ENCODE peak calls at places on chromosome 5, in nine cellular contexts. One of them, this sample, is unnamed.

GRCh38 chr5:83015676-83016075 is 61.5 kb downstream of the TMEM167A start:
- DNase-seq in naive thymus-derived CD8-positive, alpha-beta T cell: no peak
- DNase-seq in stimulated activated CD8-positive, alpha-beta memory T cell treated with anti-CD3 and anti-CD28 coated beads, Interleukin-2, amount 100 ng/mL, for 48 hours: no peak
- DNase-seq in neuronal stem cell: no peak
- DNase-seq in GM06990: no peak
- DNase-seq in GM10248: no peak
- DNase-seq in GM18507: no peak
- DNase-seq in heart left ventricle: no peak
- DNase-seq in NCI-H226: no peak
- DNase-seq in this sample: no peak

GRCh38 chr5:53099546-53099945 is 10.0 kb downstream of the MOCS2 start:
- DNase-seq in naive thymus-derived CD8-positive, alpha-beta T cell: no peak
- DNase-seq in stimulated activated CD8-positive, alpha-beta memory T cell treated with anti-CD3 and anti-CD28 coated beads, Interleukin-2, amount 100 ng/mL, for 48 hours: no peak
- DNase-seq in neuronal stem cell: no peak
- DNase-seq in GM06990: no peak
- DNase-seq in GM10248: no peak
- DNase-seq in GM18507: no peak
- DNase-seq in heart left ventricle: no peak
- DNase-seq in NCI-H226: no peak
- DNase-seq in this sample: no peak

GRCh38 chr5:158840193-158840592 is 259.5 kb downstream of the EBF1 start:
- DNase-seq in naive thymus-derived CD8-positive, alpha-beta T cell: no peak
- DNase-seq in stimulated activated CD8-positive, alpha-beta memory T cell treated with anti-CD3 and anti-CD28 coated beads, Interleukin-2, amount 100 ng/mL, for 48 hours: no peak
- DNase-seq in neuronal stem cell: no peak
- DNase-seq in GM06990: no peak
- DNase-seq in GM10248: no peak
- DNase-seq in GM18507: no peak
- DNase-seq in heart left ventricle: no peak
- DNase-seq in NCI-H226: no peak
- DNase-seq in this sample: no peak

GRCh38 chr5:93224624-93225023 is 356.4 kb downstream of the NR2F1-AS1 start:
- DNase-seq in naive thymus-derived CD8-positive, alpha-beta T cell: no peak
- DNase-seq in stimulated activated CD8-positive, alpha-beta memory T cell treated with anti-CD3 and anti-CD28 coated beads, Interleukin-2, amount 100 ng/mL, for 48 hours: no peak
- DNase-seq in neuronal stem cell: no peak
- DNase-seq in GM06990: no peak
- DNase-seq in GM10248: no peak
- DNase-seq in GM18507: no peak
- DNase-seq in heart left ventricle: no peak
- DNase-seq in NCI-H226: no peak
- DNase-seq in this sample: no peak

GRCh38 chr5:52822437-52822836 is 34.7 kb downstream of the ITGA1 start:
- DNase-seq in naive thymus-derived CD8-positive, alpha-beta T cell: no peak
- DNase-seq in stimulated activated CD8-positive, alpha-beta memory T cell treated with anti-CD3 and anti-CD28 coated beads, Interleukin-2, amount 100 ng/mL, for 48 hours: no peak
- DNase-seq in neuronal stem cell: no peak
- DNase-seq in GM06990: no peak
- DNase-seq in GM10248: no peak
- DNase-seq in GM18507: no peak
- DNase-seq in heart left ventricle: peak; percentile 85
- DNase-seq in NCI-H226: no peak
- DNase-seq in this sample: no peak

GRCh38 chr5:34582364-34582763 is 73.8 kb upstream of the RAI14 start:
- DNase-seq in naive thymus-derived CD8-positive, alpha-beta T cell: no peak
- DNase-seq in stimulated activated CD8-positive, alpha-beta memory T cell treated with anti-CD3 and anti-CD28 coated beads, Interleukin-2, amount 100 ng/mL, for 48 hours: no peak
- DNase-seq in neuronal stem cell: no peak
- DNase-seq in GM06990: no peak
- DNase-seq in GM10248: no peak
- DNase-seq in GM18507: no peak
- DNase-seq in heart left ventricle: no peak
- DNase-seq in NCI-H226: no peak
- DNase-seq in this sample: peak; percentile 27

GRCh38 chr5:55073211-55073610 is 29.2 kb upstream of the GZMA start:
- DNase-seq in naive thymus-derived CD8-positive, alpha-beta T cell: no peak
- DNase-seq in stimulated activated CD8-positive, alpha-beta memory T cell treated with anti-CD3 and anti-CD28 coated beads, Interleukin-2, amount 100 ng/mL, for 48 hours: no peak
- DNase-seq in neuronal stem cell: no peak
- DNase-seq in GM06990: no peak
- DNase-seq in GM10248: no peak
- DNase-seq in GM18507: no peak
- DNase-seq in heart left ventricle: no peak
- DNase-seq in NCI-H226: no peak
- DNase-seq in this sample: no peak

GRCh38 chr5:164012376-164012775 is 507.0 kb downstream of the MAT2B start:
- DNase-seq in naive thymus-derived CD8-positive, alpha-beta T cell: no peak
- DNase-seq in stimulated activated CD8-positive, alpha-beta memory T cell treated with anti-CD3 and anti-CD28 coated beads, Interleukin-2, amount 100 ng/mL, for 48 hours: no peak
- DNase-seq in neuronal stem cell: no peak
- DNase-seq in GM06990: no peak
- DNase-seq in GM10248: no peak
- DNase-seq in GM18507: no peak
- DNase-seq in heart left ventricle: no peak
- DNase-seq in NCI-H226: no peak
- DNase-seq in this sample: no peak

GRCh38 chr5:174247239-174247638 is 201.7 kb downstream of the NSG2 start:
- DNase-seq in naive thymus-derived CD8-positive, alpha-beta T cell: no peak
- DNase-seq in stimulated activated CD8-positive, alpha-beta memory T cell treated with anti-CD3 and anti-CD28 coated beads, Interleukin-2, amount 100 ng/mL, for 48 hours: no peak
- DNase-seq in neuronal stem cell: no peak
- DNase-seq in GM06990: no peak
- DNase-seq in GM10248: no peak
- DNase-seq in GM18507: no peak
- DNase-seq in heart left ventricle: no peak
- DNase-seq in NCI-H226: no peak
- DNase-seq in this sample: no peak

GRCh38 chr5:72160959-72161358 is 53.7 kb downstream of the MAP1B start:
- DNase-seq in naive thymus-derived CD8-positive, alpha-beta T cell: no peak
- DNase-seq in stimulated activated CD8-positive, alpha-beta memory T cell treated with anti-CD3 and anti-CD28 coated beads, Interleukin-2, amount 100 ng/mL, for 48 hours: no peak
- DNase-seq in neuronal stem cell: no peak
- DNase-seq in GM06990: no peak
- DNase-seq in GM10248: no peak
- DNase-seq in GM18507: no peak
- DNase-seq in heart left ventricle: no peak
- DNase-seq in NCI-H226: no peak
- DNase-seq in this sample: no peak

GRCh38 chr5:141879941-141880738 is 1.9 kb upstream of the PCDH1 start:
- DNase-seq in naive thymus-derived CD8-positive, alpha-beta T cell: no peak
- DNase-seq in stimulated activated CD8-positive, alpha-beta memory T cell treated with anti-CD3 and anti-CD28 coated beads, Interleukin-2, amount 100 ng/mL, for 48 hours: no peak
- DNase-seq in neuronal stem cell: no peak
- DNase-seq in GM06990: no peak
- DNase-seq in GM10248: no peak
- DNase-seq in GM18507: no peak
- DNase-seq in heart left ventricle: no peak
- DNase-seq in NCI-H226: no peak
- DNase-seq in this sample: no peak

GRCh38 chr5:32600057-32600622 is 14.8 kb downstream of the SUB1 start:
- DNase-seq in naive thymus-derived CD8-positive, alpha-beta T cell: no peak
- DNase-seq in stimulated activated CD8-positive, alpha-beta memory T cell treated with anti-CD3 and anti-CD28 coated beads, Interleukin-2, amount 100 ng/mL, for 48 hours: no peak
- DNase-seq in neuronal stem cell: no peak
- DNase-seq in GM06990: no peak
- DNase-seq in GM10248: no peak
- DNase-seq in GM18507: no peak
- DNase-seq in heart left ventricle: no peak
- DNase-seq in NCI-H226: peak; percentile 89
- DNase-seq in this sample: no peak

GRCh38 chr5:74576941-74577456 is 63.5 kb downstream of the ENC1 start:
- DNase-seq in naive thymus-derived CD8-positive, alpha-beta T cell: no peak
- DNase-seq in stimulated activated CD8-positive, alpha-beta memory T cell treated with anti-CD3 and anti-CD28 coated beads, Interleukin-2, amount 100 ng/mL, for 48 hours: no peak
- DNase-seq in neuronal stem cell: no peak
- DNase-seq in GM06990: peak; percentile 79
- DNase-seq in GM10248: peak; percentile 71
- DNase-seq in GM18507: peak; percentile 22
- DNase-seq in heart left ventricle: no peak
- DNase-seq in NCI-H226: peak; percentile 62
- DNase-seq in this sample: no peak

GRCh38 chr5:10562202-10563131 is 1.4 kb upstream of the ANKRD33B start:
- DNase-seq in naive thymus-derived CD8-positive, alpha-beta T cell: no peak
- DNase-seq in stimulated activated CD8-positive, alpha-beta memory T cell treated with anti-CD3 and anti-CD28 coated beads, Interleukin-2, amount 100 ng/mL, for 48 hours: no peak
- DNase-seq in neuronal stem cell: no peak
- DNase-seq in GM06990: peak; percentile 84
- DNase-seq in GM10248: peak; percentile 75
- DNase-seq in GM18507: no peak
- DNase-seq in heart left ventricle: no peak
- DNase-seq in NCI-H226: no peak
- DNase-seq in this sample: no peak

GRCh38 chr5:126368239-126368812 is 54.9 kb upstream of the GRAMD2B start:
- DNase-seq in naive thymus-derived CD8-positive, alpha-beta T cell: no peak
- DNase-seq in stimulated activated CD8-positive, alpha-beta memory T cell treated with anti-CD3 and anti-CD28 coated beads, Interleukin-2, amount 100 ng/mL, for 48 hours: no peak
- DNase-seq in neuronal stem cell: peak; percentile 42
- DNase-seq in GM06990: no peak
- DNase-seq in GM10248: no peak
- DNase-seq in GM18507: no peak
- DNase-seq in heart left ventricle: no peak
- DNase-seq in NCI-H226: peak; percentile 66
- DNase-seq in this sample: peak; percentile 89

GRCh38 chr5:126044111-126044668 is 379.0 kb upstream of the GRAMD2B start:
- DNase-seq in naive thymus-derived CD8-positive, alpha-beta T cell: no peak
- DNase-seq in stimulated activated CD8-positive, alpha-beta memory T cell treated with anti-CD3 and anti-CD28 coated beads, Interleukin-2, amount 100 ng/mL, for 48 hours: no peak
- DNase-seq in neuronal stem cell: peak; percentile 15
- DNase-seq in GM06990: no peak
- DNase-seq in GM10248: no peak
- DNase-seq in GM18507: no peak
- DNase-seq in heart left ventricle: no peak
- DNase-seq in NCI-H226: peak; percentile 61
- DNase-seq in this sample: no peak

GRCh38 chr5:145500712-145501111 is 334.4 kb downstream of the PRELID2 start:
- DNase-seq in naive thymus-derived CD8-positive, alpha-beta T cell: no peak
- DNase-seq in stimulated activated CD8-positive, alpha-beta memory T cell treated with anti-CD3 and anti-CD28 coated beads, Interleukin-2, amount 100 ng/mL, for 48 hours: no peak
- DNase-seq in neuronal stem cell: no peak
- DNase-seq in GM06990: no peak
- DNase-seq in GM10248: no peak
- DNase-seq in GM18507: no peak
- DNase-seq in heart left ventricle: no peak
- DNase-seq in NCI-H226: no peak
- DNase-seq in this sample: no peak

GRCh38 chr5:154298060-154298459 is 107.5 kb downstream of the GALNT10 start:
- DNase-seq in naive thymus-derived CD8-positive, alpha-beta T cell: no peak
- DNase-seq in stimulated activated CD8-positive, alpha-beta memory T cell treated with anti-CD3 and anti-CD28 coated beads, Interleukin-2, amount 100 ng/mL, for 48 hours: no peak
- DNase-seq in neuronal stem cell: no peak
- DNase-seq in GM06990: no peak
- DNase-seq in GM10248: no peak
- DNase-seq in GM18507: no peak
- DNase-seq in heart left ventricle: no peak
- DNase-seq in NCI-H226: no peak
- DNase-seq in this sample: no peak

GRCh38 chr5:127447822-127448221 is 69.6 kb upstream of the PRRC1 start:
- DNase-seq in naive thymus-derived CD8-positive, alpha-beta T cell: no peak
- DNase-seq in stimulated activated CD8-positive, alpha-beta memory T cell treated with anti-CD3 and anti-CD28 coated beads, Interleukin-2, amount 100 ng/mL, for 48 hours: no peak
- DNase-seq in neuronal stem cell: no peak
- DNase-seq in GM06990: no peak
- DNase-seq in GM10248: no peak
- DNase-seq in GM18507: no peak
- DNase-seq in heart left ventricle: no peak
- DNase-seq in NCI-H226: no peak
- DNase-seq in this sample: no peak

GRCh38 chr5:173451031-173451430 is 122.8 kb upstream of the STC2 start:
- DNase-seq in naive thymus-derived CD8-positive, alpha-beta T cell: no peak
- DNase-seq in stimulated activated CD8-positive, alpha-beta memory T cell treated with anti-CD3 and anti-CD28 coated beads, Interleukin-2, amount 100 ng/mL, for 48 hours: no peak
- DNase-seq in neuronal stem cell: no peak
- DNase-seq in GM06990: no peak
- DNase-seq in GM10248: peak; percentile 36
- DNase-seq in GM18507: peak; percentile 14
- DNase-seq in heart left ventricle: no peak
- DNase-seq in NCI-H226: no peak
- DNase-seq in this sample: no peak

GRCh38 chr5:65811895-65812294 is 89.9 kb downstream of the NLN start:
- DNase-seq in naive thymus-derived CD8-positive, alpha-beta T cell: no peak
- DNase-seq in stimulated activated CD8-positive, alpha-beta memory T cell treated with anti-CD3 and anti-CD28 coated beads, Interleukin-2, amount 100 ng/mL, for 48 hours: no peak
- DNase-seq in neuronal stem cell: no peak
- DNase-seq in GM06990: no peak
- DNase-seq in GM10248: no peak
- DNase-seq in GM18507: no peak
- DNase-seq in heart left ventricle: no peak
- DNase-seq in NCI-H226: peak; percentile 90
- DNase-seq in this sample: no peak

GRCh38 chr5:71836084-71836483 is 117.0 kb downstream of the CARTPT start:
- DNase-seq in naive thymus-derived CD8-positive, alpha-beta T cell: no peak
- DNase-seq in stimulated activated CD8-positive, alpha-beta memory T cell treated with anti-CD3 and anti-CD28 coated beads, Interleukin-2, amount 100 ng/mL, for 48 hours: no peak
- DNase-seq in neuronal stem cell: no peak
- DNase-seq in GM06990: no peak
- DNase-seq in GM10248: no peak
- DNase-seq in GM18507: no peak
- DNase-seq in heart left ventricle: no peak
- DNase-seq in NCI-H226: peak; percentile 27
- DNase-seq in this sample: no peak

GRCh38 chr5:39608024-39608423 is 183.2 kb upstream of the DAB2 start:
- DNase-seq in naive thymus-derived CD8-positive, alpha-beta T cell: no peak
- DNase-seq in stimulated activated CD8-positive, alpha-beta memory T cell treated with anti-CD3 and anti-CD28 coated beads, Interleukin-2, amount 100 ng/mL, for 48 hours: no peak
- DNase-seq in neuronal stem cell: no peak
- DNase-seq in GM06990: no peak
- DNase-seq in GM10248: peak; percentile 26
- DNase-seq in GM18507: no peak
- DNase-seq in heart left ventricle: no peak
- DNase-seq in NCI-H226: no peak
- DNase-seq in this sample: no peak

GRCh38 chr5:79436821-79437220 is 77.1 kb downstream of the HOMER1 start:
- DNase-seq in naive thymus-derived CD8-positive, alpha-beta T cell: no peak
- DNase-seq in stimulated activated CD8-positive, alpha-beta memory T cell treated with anti-CD3 and anti-CD28 coated beads, Interleukin-2, amount 100 ng/mL, for 48 hours: no peak
- DNase-seq in neuronal stem cell: no peak
- DNase-seq in GM06990: no peak
- DNase-seq in GM10248: no peak
- DNase-seq in GM18507: no peak
- DNase-seq in heart left ventricle: no peak
- DNase-seq in NCI-H226: peak; percentile 12
- DNase-seq in this sample: no peak

GRCh38 chr5:124677376-124677998 is 69.0 kb downstream of the ZNF608 start:
- DNase-seq in naive thymus-derived CD8-positive, alpha-beta T cell: no peak
- DNase-seq in stimulated activated CD8-positive, alpha-beta memory T cell treated with anti-CD3 and anti-CD28 coated beads, Interleukin-2, amount 100 ng/mL, for 48 hours: no peak
- DNase-seq in neuronal stem cell: no peak
- DNase-seq in GM06990: no peak
- DNase-seq in GM10248: no peak
- DNase-seq in GM18507: no peak
- DNase-seq in heart left ventricle: no peak
- DNase-seq in NCI-H226: no peak
- DNase-seq in this sample: no peak

GRCh38 chr5:14115323-14115895 is 27.7 kb upstream of the TRIO start:
- DNase-seq in naive thymus-derived CD8-positive, alpha-beta T cell: no peak
- DNase-seq in stimulated activated CD8-positive, alpha-beta memory T cell treated with anti-CD3 and anti-CD28 coated beads, Interleukin-2, amount 100 ng/mL, for 48 hours: no peak
- DNase-seq in neuronal stem cell: no peak
- DNase-seq in GM06990: no peak
- DNase-seq in GM10248: no peak
- DNase-seq in GM18507: no peak
- DNase-seq in heart left ventricle: no peak
- DNase-seq in NCI-H226: no peak
- DNase-seq in this sample: no peak

GRCh38 chr5:16794381-16794913 is 141.6 kb downstream of the MYO10 start:
- DNase-seq in naive thymus-derived CD8-positive, alpha-beta T cell: no peak
- DNase-seq in stimulated activated CD8-positive, alpha-beta memory T cell treated with anti-CD3 and anti-CD28 coated beads, Interleukin-2, amount 100 ng/mL, for 48 hours: no peak
- DNase-seq in neuronal stem cell: no peak
- DNase-seq in GM06990: no peak
- DNase-seq in GM10248: no peak
- DNase-seq in GM18507: no peak
- DNase-seq in heart left ventricle: no peak
- DNase-seq in NCI-H226: no peak
- DNase-seq in this sample: no peak

GRCh38 chr5:16856531-16856930 is 79.6 kb downstream of the MYO10 start:
- DNase-seq in naive thymus-derived CD8-positive, alpha-beta T cell: no peak
- DNase-seq in stimulated activated CD8-positive, alpha-beta memory T cell treated with anti-CD3 and anti-CD28 coated beads, Interleukin-2, amount 100 ng/mL, for 48 hours: no peak
- DNase-seq in neuronal stem cell: no peak
- DNase-seq in GM06990: no peak
- DNase-seq in GM10248: no peak
- DNase-seq in GM18507: no peak
- DNase-seq in heart left ventricle: no peak
- DNase-seq in NCI-H226: peak; percentile 74
- DNase-seq in this sample: no peak

GRCh38 chr5:52560366-52560765 is 227.3 kb upstream of the ITGA1 start:
- DNase-seq in naive thymus-derived CD8-positive, alpha-beta T cell: no peak
- DNase-seq in stimulated activated CD8-positive, alpha-beta memory T cell treated with anti-CD3 and anti-CD28 coated beads, Interleukin-2, amount 100 ng/mL, for 48 hours: no peak
- DNase-seq in neuronal stem cell: no peak
- DNase-seq in GM06990: no peak
- DNase-seq in GM10248: no peak
- DNase-seq in GM18507: no peak
- DNase-seq in heart left ventricle: no peak
- DNase-seq in NCI-H226: no peak
- DNase-seq in this sample: no peak

GRCh38 chr5:57216714-57217113 is 42.9 kb downstream of the GPBP1 start:
- DNase-seq in naive thymus-derived CD8-positive, alpha-beta T cell: no peak
- DNase-seq in stimulated activated CD8-positive, alpha-beta memory T cell treated with anti-CD3 and anti-CD28 coated beads, Interleukin-2, amount 100 ng/mL, for 48 hours: no peak
- DNase-seq in neuronal stem cell: no peak
- DNase-seq in GM06990: no peak
- DNase-seq in GM10248: no peak
- DNase-seq in GM18507: no peak
- DNase-seq in heart left ventricle: no peak
- DNase-seq in NCI-H226: peak; percentile 71
- DNase-seq in this sample: no peak

GRCh38 chr5:103273952-103274351 is 15.4 kb downstream of the MACIR start:
- DNase-seq in naive thymus-derived CD8-positive, alpha-beta T cell: no peak
- DNase-seq in stimulated activated CD8-positive, alpha-beta memory T cell treated with anti-CD3 and anti-CD28 coated beads, Interleukin-2, amount 100 ng/mL, for 48 hours: no peak
- DNase-seq in neuronal stem cell: no peak
- DNase-seq in GM06990: no peak
- DNase-seq in GM10248: no peak
- DNase-seq in GM18507: no peak
- DNase-seq in heart left ventricle: no peak
- DNase-seq in NCI-H226: no peak
- DNase-seq in this sample: no peak